ENCODE peak calls at places on chromosomes 11 and 22, in ten cellular contexts. E is body of pancreas, O is IMR-90, C is suprapubic skin, Q is ovary, K is transverse colon, D is heart left ventricle, W is adrenal gland, S is stomach, R is HCT116. N is an unnamed sample.

GRCh38 chr11:76347391-76347790 is 33.5 kb downstream of the THAP12 start:
- DNase-seq in E (peak), O (no peak), C (no peak), Q (no peak), K (no peak), D (no peak), W (no peak), S (no peak), R (no peak), N (no peak)

GRCh38 chr22:36077261-36077660 is 48.6 kb upstream of the RBFOX2 start:
- DNase-seq in E (no peak), O (peak), C (no peak), Q (no peak), K (no peak), D (no peak), W (no peak), S (no peak), R (no peak), N (no peak)

GRCh38 chr22:27987557-27987956 is 68.5 kb upstream of the PITPNB start:
- DNase-seq in E (no peak), O (peak), C (peak), Q (peak), K (no peak), D (no peak), W (no peak), S (peak), R (no peak), N (no peak)

GRCh38 chr11:9639099-9639498 is 24.8 kb upstream of the SWAP70 start:
- DNase-seq in E (peak), O (no peak), C (peak), Q (no peak), K (peak), D (peak), W (peak), S (peak), R (no peak), N (no peak)

GRCh38 chr11:32053151-32053550 is 37.7 kb upstream of the RCN1 start:
- DNase-seq in E (no peak), O (no peak), C (no peak), Q (no peak), K (no peak), D (no peak), W (no peak), S (no peak), R (no peak), N (no peak)

GRCh38 chr11:10872097-10872496 is 14.2 kb upstream of the ZBED5 start:
- DNase-seq in E (no peak), O (no peak), C (no peak), Q (no peak), K (no peak), D (no peak), W (no peak), S (no peak), R (no peak), N (no peak)

GRCh38 chr22:40534379-40535188 is 101.9 kb downstream of the MRTFA start:
- DNase-seq in E (no peak), O (peak), C (no peak), Q (no peak), K (no peak), D (no peak), W (no peak), S (no peak), R (no peak), N (peak)

GRCh38 chr11:21814169-21814568 is 378.7 kb upstream of the ANO5 start:
- DNase-seq in E (peak), O (no peak), C (no peak), Q (no peak), K (no peak), D (no peak), W (no peak), S (no peak), R (no peak), N (no peak)

GRCh38 chr11:24239016-24239720 is 257.7 kb upstream of the LUZP2 start:
- DNase-seq in E (no peak), O (peak), C (no peak), Q (no peak), K (no peak), D (peak), W (no peak), S (no peak), R (no peak), N (no peak)

GRCh38 chr22:30087611-30088010 is 7.3 kb downstream of the HORMAD2 start:
- DNase-seq in E (no peak), O (no peak), C (no peak), Q (no peak), K (no peak), D (no peak), W (no peak), S (no peak), R (no peak), N (no peak)

GRCh38 chr11:72824020-72824419 is 9.8 kb downstream of the ATG16L2 start:
- DNase-seq in E (no peak), O (no peak), C (no peak), Q (no peak), K (no peak), D (peak), W (no peak), S (no peak), R (no peak), N (no peak)

GRCh38 chr11:79982185-79982584 is 541.4 kb upstream of the TENM4 start:
- DNase-seq in E (no peak), O (no peak), C (no peak), Q (no peak), K (no peak), D (no peak), W (no peak), S (no peak), R (no peak), N (no peak)

GRCh38 chr11:19963697-19964340 is 196.5 kb downstream of the DBX1 start:
- DNase-seq in E (no peak), O (no peak), C (no peak), Q (no peak), K (no peak), D (no peak), W (no peak), S (no peak), R (no peak), N (no peak)

DNA sequence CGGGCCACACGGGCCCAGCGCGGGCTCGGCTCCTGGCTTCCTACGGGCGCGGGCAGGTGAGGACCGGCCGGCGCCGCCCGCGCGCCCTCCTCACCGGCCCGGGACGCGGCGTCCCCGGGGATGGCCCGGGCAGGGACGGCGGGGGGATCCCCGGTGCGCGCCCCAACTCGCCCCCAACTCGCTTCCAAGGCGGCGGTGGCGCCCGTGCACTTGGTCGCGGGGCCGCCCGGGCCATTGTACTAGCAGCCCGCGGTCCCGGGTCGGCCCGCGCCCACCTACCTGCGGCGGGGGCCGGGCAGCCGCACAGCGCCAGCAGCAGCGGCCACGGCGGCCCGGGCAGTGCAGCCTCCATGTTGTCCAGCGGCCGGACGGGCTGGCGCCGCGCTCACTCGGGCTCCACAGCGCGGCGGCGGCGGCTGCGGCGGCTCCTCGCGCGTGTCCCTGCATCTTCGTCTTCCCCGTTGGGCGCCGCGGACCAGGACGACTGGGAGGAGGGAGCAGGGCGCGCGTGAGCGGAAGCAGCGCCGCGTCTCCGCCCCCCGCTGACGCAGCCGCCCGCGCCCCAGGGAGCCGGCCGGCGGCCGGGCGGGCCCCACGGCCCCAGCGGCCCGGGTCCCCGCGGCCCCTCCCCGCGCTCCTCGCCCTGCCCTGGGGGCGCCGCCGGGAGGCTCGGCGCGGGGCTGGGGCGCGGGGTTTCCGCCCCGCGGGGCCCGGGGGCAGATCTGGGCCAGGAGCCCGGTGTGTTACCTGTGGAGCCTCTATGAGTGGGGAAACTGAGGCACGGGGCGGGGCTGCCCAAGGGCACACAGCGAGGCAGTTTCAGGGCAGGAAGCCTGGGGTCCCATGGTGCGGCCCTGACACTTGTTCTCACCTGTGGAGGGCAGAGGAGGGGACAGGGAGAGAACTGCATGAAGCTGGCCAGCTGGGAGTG is 159.3 kb upstream of the GRK3 start:
- DNase-seq in E (peak), O (peak), C (no peak), Q (peak), K (peak), D (peak), W (peak), S (peak), R (no peak), N (peak)
- TF ChIP-seq POLR2A in E (peak), O (peak), C (peak), Q (peak), K (peak), D (peak), W (peak), S (no peak), R (no peak), N (peak)

GRCh38 chr11:118136341-118136740 is 16.3 kb downstream of the SCN4B start:
- DNase-seq in E (no peak), O (no peak), C (no peak), Q (no peak), K (no peak), D (no peak), W (no peak), S (no peak), R (no peak), N (no peak)
- TF ChIP-seq POLR2A in E (no peak), O (no peak), C (no peak), Q (no peak), K (no peak), D (no peak), W (no peak), S (no peak), R (no peak), N (no peak)

GRCh38 chr22:17237031-17237668 is 17.9 kb upstream of the ADA2 start:
- DNase-seq in E (no peak), O (no peak), C (no peak), Q (no peak), K (no peak), D (no peak), W (no peak), S (no peak), R (no peak), N (no peak)
- TF ChIP-seq POLR2A in E (no peak), O (no peak), C (no peak), Q (no peak), K (no peak), D (no peak), W (no peak), S (no peak), R (no peak), N (no peak)

DNA sequence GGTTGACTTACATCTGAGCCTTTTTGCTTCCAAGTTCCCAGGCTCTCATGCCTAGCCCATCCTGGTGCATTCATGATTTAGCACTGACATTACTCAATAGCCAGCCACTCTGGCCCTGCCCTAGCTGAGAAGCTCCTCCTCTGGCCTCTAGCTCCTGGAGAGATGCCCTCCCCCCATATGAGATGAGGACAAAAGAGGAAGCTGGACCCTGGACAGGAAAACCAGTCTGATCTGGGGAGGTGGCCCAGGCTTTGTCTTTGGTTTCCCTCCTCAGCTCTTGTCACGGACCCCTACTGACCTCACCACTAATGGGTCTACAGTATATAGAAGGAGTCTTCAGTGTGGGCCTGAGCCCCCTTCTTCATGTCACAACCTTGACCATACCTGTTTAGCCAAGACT is 3.0 kb downstream of the RHOG start:
- DNase-seq in E (no peak), O (no peak), C (peak), Q (no peak), K (peak), D (peak), W (peak), S (peak), R (no peak), N (peak)
- TF ChIP-seq POLR2A in E (peak), O (no peak), C (no peak), Q (no peak), K (no peak), D (no peak), W (no peak), S (no peak), R (no peak), N (no peak)

DNA sequence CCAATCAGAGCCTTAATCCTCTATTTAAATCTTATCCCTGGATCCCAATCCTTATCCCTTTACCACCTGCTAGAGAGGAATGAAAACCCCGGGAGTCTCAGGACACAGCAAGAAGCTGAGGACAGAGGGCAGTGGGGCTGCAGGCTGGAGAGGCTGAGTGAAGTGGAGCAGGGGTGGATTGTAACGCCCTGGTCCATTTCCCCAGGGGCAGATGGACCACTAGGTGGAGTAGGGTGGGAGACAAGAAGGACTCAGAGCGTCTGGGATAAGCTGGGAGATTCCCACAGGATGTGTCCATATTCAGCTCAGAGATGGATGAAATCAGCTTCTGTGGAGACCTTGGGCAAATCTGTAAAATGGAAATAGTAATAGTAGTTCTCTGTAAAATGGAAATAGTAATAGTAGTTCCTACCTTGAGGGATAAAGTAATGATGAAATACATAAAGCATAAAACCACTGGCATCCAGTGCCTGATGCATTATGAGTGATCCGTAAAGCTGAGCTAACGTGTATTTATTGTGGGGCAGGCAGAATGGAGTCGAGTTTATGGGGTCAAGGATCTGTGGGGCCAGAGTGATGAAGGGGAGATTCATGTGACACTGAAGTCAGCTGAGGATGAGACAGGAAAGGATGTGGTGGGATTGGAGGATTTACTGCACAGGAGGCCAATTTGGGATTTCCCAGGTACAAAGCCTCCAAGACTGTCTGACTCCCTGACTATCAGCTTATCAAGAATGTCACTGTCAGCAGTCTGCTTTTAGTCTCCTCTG is 1.9 kb upstream of the ROBO4 start:
- DNase-seq in E (no peak), O (no peak), C (no peak), Q (peak), K (no peak), D (no peak), W (no peak), S (no peak), R (no peak), N (no peak)
- TF ChIP-seq POLR2A in E (no peak), O (no peak), C (no peak), Q (no peak), K (no peak), D (no peak), W (no peak), S (no peak), R (no peak), N (no peak)

DNA sequence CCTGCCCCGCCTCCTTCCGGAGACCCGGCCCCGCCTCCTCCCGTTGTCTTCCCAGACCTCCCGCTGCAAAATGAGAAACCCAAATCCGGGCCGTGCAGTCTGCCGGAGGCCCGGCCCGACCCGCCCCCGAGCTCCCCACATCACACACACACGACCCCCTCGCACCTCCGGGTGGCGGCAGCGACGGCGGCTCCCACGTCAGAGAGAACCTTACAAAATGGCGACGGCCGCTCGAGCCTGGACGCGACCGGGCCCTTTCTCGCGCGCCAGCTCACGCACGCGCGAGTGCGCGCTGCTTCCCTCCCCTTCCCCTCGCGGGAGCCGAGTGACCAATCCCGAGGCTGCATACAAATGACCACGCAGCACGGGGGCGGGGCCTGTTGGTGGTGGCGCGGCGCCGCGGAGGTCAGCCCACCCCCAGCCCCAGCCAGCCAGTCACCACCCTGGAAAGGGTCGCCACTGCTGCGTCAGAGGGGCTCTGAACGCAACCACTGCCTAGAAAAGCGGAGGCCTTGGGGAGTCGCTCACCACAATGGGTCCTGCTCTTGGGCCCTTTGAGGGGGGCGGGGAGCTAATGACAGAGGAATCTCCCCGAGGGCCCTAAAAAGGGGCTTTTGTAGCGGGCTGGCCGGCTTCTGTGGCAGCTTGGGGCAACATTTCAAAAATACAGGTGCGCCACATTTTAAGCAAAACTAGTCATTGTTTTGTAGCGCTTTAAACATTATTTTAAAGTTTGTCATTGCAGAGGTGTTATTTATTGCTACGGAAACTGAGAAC is at the start of gene RBM4B:
- DNase-seq in E (peak), O (peak), C (peak), Q (peak), K (peak), D (peak), W (peak), S (peak), R (peak), N (peak)
- TF ChIP-seq POLR2A in E (peak), O (peak), C (peak), Q (peak), K (peak), D (peak), W (peak), S (no peak), R (peak), N (peak)

DNA sequence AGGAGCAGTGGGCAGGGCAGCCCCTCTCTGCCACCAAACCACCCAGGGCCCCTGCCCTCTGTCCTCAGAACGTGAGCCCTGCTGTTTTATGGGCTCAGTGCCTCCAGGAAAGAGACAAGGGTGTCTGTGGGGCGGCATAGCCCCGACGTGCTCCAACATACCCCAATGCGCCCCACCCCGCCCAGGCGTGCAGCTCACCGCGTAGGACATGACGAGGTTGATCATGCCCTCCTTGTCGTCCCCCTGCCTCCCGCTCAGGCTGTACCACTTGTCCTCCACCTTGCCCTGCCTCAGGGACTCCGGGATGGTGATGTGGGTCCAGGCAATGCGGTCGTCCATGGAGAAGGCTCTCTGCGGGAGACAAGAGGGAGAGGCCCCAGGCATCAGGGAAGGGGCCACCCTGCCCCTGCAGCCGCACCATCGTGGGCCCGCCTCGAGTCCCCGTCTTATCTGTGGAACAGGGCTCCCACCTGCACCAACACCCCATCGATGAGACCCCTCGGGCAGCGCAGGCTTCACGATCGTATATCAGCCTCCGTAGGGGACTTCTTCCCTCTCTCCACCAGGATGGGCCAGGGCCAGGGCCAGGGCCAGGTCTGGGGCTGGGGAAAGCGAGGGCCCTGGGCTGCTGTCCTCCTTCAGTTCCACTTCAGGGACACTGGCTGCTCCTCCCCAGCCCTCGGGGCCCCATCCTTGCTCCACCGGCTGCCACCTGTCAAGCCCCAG is 20.8 kb downstream of the TOLLIP start:
- DNase-seq in E (no peak), O (no peak), C (no peak), Q (no peak), K (no peak), D (peak), W (no peak), S (no peak), R (no peak), N (no peak)
- TF ChIP-seq POLR2A in E (no peak), O (no peak), C (no peak), Q (no peak), K (no peak), D (no peak), W (no peak), S (no peak), R (no peak), N (no peak)

DNA sequence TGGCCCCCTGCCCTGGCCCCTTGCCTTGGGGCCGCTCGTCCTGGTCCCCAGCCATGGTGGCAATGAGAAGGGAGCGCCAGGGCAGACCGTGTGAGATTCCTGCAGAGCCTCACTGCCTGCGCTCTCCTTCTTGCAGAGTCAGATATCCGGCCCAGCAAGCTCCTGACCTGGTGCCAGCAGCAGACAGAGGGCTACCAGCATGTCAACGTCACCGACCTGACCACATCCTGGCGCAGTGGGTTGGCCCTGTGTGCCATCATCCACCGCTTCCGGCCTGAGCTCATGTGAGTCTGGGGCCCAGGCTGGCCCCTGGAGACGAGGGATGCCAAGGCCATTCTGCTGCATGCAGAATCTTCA is 114.1 kb downstream of the MICAL2 start:
- DNase-seq in E (peak), O (peak), C (peak), Q (peak), K (peak), D (peak), W (peak), S (peak), R (no peak), N (peak)
- TF ChIP-seq POLR2A in E (peak), O (no peak), C (no peak), Q (no peak), K (no peak), D (no peak), W (no peak), S (no peak), R (no peak), N (peak)

N was measured in erythroblast.